ENCODE peak calls at places on chromosomes 12 and 14, in four cellular contexts. V is AG09319; R is cardiac muscle cell; J is CD8-positive, alpha-beta T cell. C is an unnamed sample.

GRCh38 chr14:70722418-70722817 is 80.7 kb downstream of the TTC9 start:
- DNase-seq in V (no peak), R (no peak), J (no peak), C (no peak)

GRCh38 chr12:94172031-94172430 is 23.7 kb downstream of the PLXNC1 start:
- DNase-seq in V (no peak), R (peak), J (no peak), C (peak)

GRCh38 chr12:67742461-67742860 is 93.9 kb downstream of the DYRK2 start:
- DNase-seq in V (peak), R (peak), J (no peak), C (no peak)

GRCh38 chr12:2344892-2345291 is 292.1 kb downstream of the CACNA1C start:
- DNase-seq in V (no peak), R (peak), J (no peak), C (no peak)

GRCh38 chr12:124507188-124508109 is 60.0 kb downstream of the NCOR2 start:
- DNase-seq in V (no peak), R (peak), J (no peak), C (no peak)

GRCh38 chr12:49637401-49637800 is 14.0 kb downstream of the PRPF40B start:
- DNase-seq in V (no peak), R (no peak), J (no peak), C (peak)

GRCh38 chr12:19223695-19224094 is 94.2 kb downstream of the PLEKHA5 start:
- DNase-seq in V (no peak), R (peak), J (no peak), C (no peak)

GRCh38 chr12:51187370-51187987 is 14.5 kb upstream of the TFCP2 start:
- DNase-seq in V (no peak), R (no peak), J (no peak), C (no peak)

GRCh38 chr12:1003600-1004271 is 12.7 kb downstream of the ERC1 start:
- DNase-seq in V (no peak), R (no peak), J (no peak), C (no peak)

GRCh38 chr14:45698462-45699134 is 445.6 kb upstream of the MIS18BP1 start:
- DNase-seq in V (no peak), R (no peak), J (no peak), C (no peak)

GRCh38 chr14:43786066-43786762 is 720.9 kb downstream of the FSCB start:
- DNase-seq in V (no peak), R (no peak), J (no peak), C (no peak)

GRCh38 chr12:47989023-47989417 is 15.3 kb downstream of the COL2A1 start:
- DNase-seq in V (no peak), R (no peak), J (no peak), C (no peak)

GRCh38 chr12:89988556-89988955 is 279.9 kb upstream of the ATP2B1 start:
- DNase-seq in V (no peak), R (no peak), J (no peak), C (no peak)

GRCh38 chr12:89884365-89884915 is 175.8 kb upstream of the ATP2B1 start:
- DNase-seq in V (no peak), R (no peak), J (no peak), C (no peak)

GRCh38 chr12:124740691-124741137 is 123.0 kb downstream of the SCARB1 start:
- DNase-seq in V (no peak), R (peak), J (no peak), C (peak)

GRCh38 chr12:25710149-25710548 is 157.1 kb upstream of the LMNTD1 start:
- DNase-seq in V (no peak), R (no peak), J (no peak), C (no peak)

GRCh38 chr12:19573866-19574265 is 134.6 kb downstream of the AEBP2 start:
- DNase-seq in V (no peak), R (no peak), J (no peak), C (no peak)

GRCh38 chr12:4279120-4279690 is 5.6 kb downstream of the CCND2 start:
- DNase-seq in V (no peak), R (no peak), J (no peak), C (no peak)

GRCh38 chr12:80101126-80101525 is 1.8 kb downstream of the OTOGL start:
- DNase-seq in V (no peak), R (no peak), J (no peak), C (no peak)

GRCh38 chr12:48583728-48584127 is 13.9 kb upstream of the LALBA start:
- DNase-seq in V (no peak), R (no peak), J (no peak), C (no peak)

GRCh38 chr12:22299294-22299912 is 35.1 kb downstream of the ST8SIA1 start:
- DNase-seq in V (no peak), R (no peak), J (no peak), C (no peak)

GRCh38 chr12:99253068-99253467 is 394.5 kb upstream of the GARIN6 start:
- DNase-seq in V (no peak), R (no peak), J (no peak), C (no peak)
- TF ChIP-seq CTCF in V (no peak), R (no peak), J (no peak), C (no peak)

DNA sequence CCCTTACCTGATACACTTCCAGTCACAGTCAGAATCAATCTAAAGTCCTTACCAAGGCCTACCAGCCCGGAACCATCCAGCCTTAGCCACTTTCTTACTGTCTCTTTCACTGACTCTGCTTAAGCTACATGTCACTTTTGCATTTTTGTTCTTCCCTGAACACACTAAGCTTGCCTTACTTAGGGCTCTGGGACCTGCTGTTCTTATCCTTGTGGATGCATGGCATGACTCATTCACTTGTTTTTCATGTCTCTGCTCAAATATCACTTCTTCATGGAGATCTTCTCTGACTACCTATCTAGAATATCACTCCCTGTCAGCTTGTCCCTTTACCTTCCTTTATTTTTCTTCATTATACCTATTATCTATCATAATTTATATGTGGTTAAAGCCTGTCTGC is 65.6 kb upstream of the ZDHHC17 start:
- DNase-seq in V (no peak), R (no peak), J (no peak), C (no peak)
- TF ChIP-seq CTCF in V (no peak), R (no peak), J (no peak), C (no peak)

DNA sequence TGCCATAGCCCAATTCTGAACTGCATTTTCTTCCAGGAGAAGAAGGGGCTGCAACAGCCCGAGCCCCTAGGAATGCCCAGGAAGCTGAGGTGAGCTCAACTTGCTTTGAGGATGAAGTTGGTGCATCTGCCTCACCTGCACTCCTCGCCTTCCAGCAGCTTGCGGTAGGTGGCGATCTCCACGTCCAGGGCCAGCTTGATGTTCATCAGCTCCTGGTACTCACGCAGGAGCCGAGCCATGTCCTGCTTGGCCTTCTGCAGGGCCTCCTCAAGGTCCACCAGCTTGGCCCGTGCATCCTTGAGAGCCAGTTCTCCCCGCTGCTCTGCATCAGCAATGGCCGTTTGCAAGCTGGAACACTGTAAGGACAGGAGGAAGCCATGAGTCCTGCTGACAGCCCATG is 6.0 kb downstream of the KRT75 start:
- DNase-seq in V (no peak), R (no peak), J (no peak), C (peak)
- TF ChIP-seq CTCF in V (no peak), R (no peak), J (no peak), C (no peak)

GRCh38 chr14:32469388-32470160 is 140.5 kb downstream of the AKAP6 start:
- DNase-seq in V (peak), R (peak), J (no peak), C (no peak)
- TF ChIP-seq CTCF in V (peak), R (peak), J (no peak), C (no peak)

GRCh38 chr12:77315407-77315806 is 250.0 kb upstream of the E2F7 start:
- DNase-seq in V (no peak), R (no peak), J (no peak), C (no peak)
- TF ChIP-seq CTCF in V (no peak), R (no peak), J (no peak), C (no peak)

DNA sequence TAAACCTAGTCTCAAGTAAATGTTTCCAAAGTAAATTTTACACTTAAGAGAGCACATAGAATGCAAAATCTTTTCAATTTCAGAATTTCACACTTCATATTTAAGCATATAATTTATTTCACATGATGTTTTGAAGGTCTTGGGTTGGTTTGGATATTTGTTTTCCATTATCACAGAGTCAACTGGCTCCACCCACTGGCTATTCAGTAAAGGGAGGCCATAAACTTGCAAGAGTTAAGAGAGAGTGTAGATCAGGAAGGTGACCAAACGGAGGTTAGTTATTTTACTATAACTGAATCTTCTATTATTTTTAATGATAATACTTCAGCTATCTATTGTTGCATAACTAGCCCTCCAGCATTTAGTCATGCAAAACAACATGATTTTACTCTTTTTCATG is 6.2 kb upstream of the CPNE8 start:
- DNase-seq in V (no peak), R (peak), J (no peak), C (no peak)
- TF ChIP-seq CTCF in V (no peak), R (peak), J (no peak), C (no peak)

DNA sequence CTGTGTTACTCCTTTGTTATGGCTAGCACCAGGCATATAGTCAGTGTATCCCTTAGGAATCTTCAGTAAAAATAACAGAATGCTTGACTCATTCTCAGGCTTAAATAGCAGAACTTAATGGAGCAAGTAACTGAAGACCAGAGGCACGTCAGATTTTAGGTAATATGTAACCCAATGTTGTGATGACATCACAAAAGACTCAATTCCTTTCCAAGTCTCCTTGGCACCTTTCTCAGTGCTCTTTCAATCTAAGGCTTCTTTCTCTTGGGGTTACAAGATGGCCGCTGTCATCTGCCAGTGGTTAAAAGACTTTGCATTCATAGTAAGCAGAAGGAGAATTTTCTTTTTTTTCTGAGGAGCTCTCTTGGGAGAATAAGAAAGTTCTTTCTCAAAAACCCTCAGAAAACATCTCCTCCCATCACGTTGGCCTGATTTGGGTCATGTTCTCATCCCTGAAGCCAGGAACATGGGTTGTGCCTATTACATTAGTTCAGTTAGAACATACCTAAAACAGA is 33.4 kb upstream of the DCN start:
- DNase-seq in V (no peak), R (no peak), J (no peak), C (no peak)
- TF ChIP-seq CTCF in V (no peak), R (no peak), J (no peak), C (no peak)

GRCh38 chr12:132561784-132562156 is 48.6 kb downstream of the LRCOL1 start:
- DNase-seq in V (no peak), R (no peak), J (no peak), C (no peak)
- TF ChIP-seq CTCF in V (peak), R (peak), J (no peak), C (no peak)

GRCh38 chr14:99809376-99809775 is 16.2 kb downstream of the EML1 start:
- DNase-seq in V (peak), R (peak), J (no peak), C (no peak)
- TF ChIP-seq CTCF in V (no peak), R (no peak), J (no peak), C (no peak)

C was measured in CD14-positive monocyte.